ENCODE peak calls at places on chromosomes 13 and 19, in ten cellular contexts. J is cardiac fibroblast, K is mammary epithelial cell, E is IMR-90, B is fibroblast of the aortic adventitia, T is AG04449, F is choroid plexus epithelial cell, W is AG10803, Q is endodermal cell, C is esophagus squamous epithelium. H is an unnamed sample.

GRCh38 chr19:17054746-17055145 is 20.5 kb downstream of the HAUS8 start:
- DNase-seq in C (no peak), B (no peak), E (no peak), Q (no peak), T (no peak), K (no peak), J (peak), W (no peak), F (no peak), H (peak)

GRCh38 chr19:12703056-12703455 is 6.6 kb upstream of the FBXW9 start:
- DNase-seq in C (no peak), E (peak), T (no peak), Q (peak), B (peak), J (peak), W (peak), K (peak), F (peak), H (peak)

GRCh38 chr19:48502720-48503018 is 9.0 kb downstream of the LMTK3 start:
- DNase-seq in E (no peak), B (no peak), C (no peak), F (no peak), Q (no peak), W (no peak), T (no peak), K (no peak), J (no peak), H (no peak)

GRCh38 chr13:102443234-102443633 is 41.4 kb upstream of the FGF14 start:
- DNase-seq in B (no peak), F (no peak), E (no peak), Q (no peak), K (no peak), C (no peak), T (no peak), J (no peak), W (no peak), H (no peak)

GRCh38 chr19:39168258-39169142 is 28.3 kb upstream of the NCCRP1 start:
- DNase-seq in K (no peak), F (no peak), J (no peak), E (no peak), T (no peak), B (no peak), W (no peak), Q (no peak), C (no peak), H (no peak)

GRCh38 chr13:113472355-113473025 is 18.0 kb downstream of the DCUN1D2 start:
- DNase-seq in F (no peak), B (no peak), J (no peak), K (no peak), E (no peak), Q (no peak), T (no peak), W (no peak), C (no peak), H (no peak)

GRCh38 chr13:75906315-75906714 is 270.2 kb downstream of the LMO7 start:
- DNase-seq in W (no peak), K (no peak), C (no peak), T (no peak), Q (peak), F (no peak), B (no peak), E (no peak), J (no peak), H (no peak)

GRCh38 chr19:28641395-28641794 is 571.6 kb downstream of the UQCRFS1 start:
- DNase-seq in B (no peak), C (no peak), F (no peak), E (no peak), W (no peak), Q (no peak), J (no peak), K (no peak), T (no peak), H (no peak)

GRCh38 chr19:23260956-23261355 is 10.8 kb upstream of the ZNF724 start:
- DNase-seq in Q (no peak), B (no peak), T (no peak), K (no peak), J (no peak), E (no peak), C (no peak), F (no peak), W (no peak), H (no peak)

GRCh38 chr13:102580552-102581169 is 16.1 kb upstream of the TPP2 start:
- DNase-seq in T (no peak), E (peak), K (peak), C (no peak), J (peak), Q (peak), F (peak), B (peak), W (peak), H (peak)

GRCh38 chr19:48724796-48725753 is 5.5 kb upstream of the MAMSTR start:
- DNase-seq in C (no peak), K (peak), F (peak), Q (peak), W (peak), J (peak), B (peak), E (peak), T (peak), H (peak)

GRCh38 chr13:39273953-39274352 is 235.7 kb downstream of the NHLRC3 start:
- DNase-seq in T (no peak), J (peak), Q (peak), C (no peak), K (no peak), B (peak), W (peak), E (no peak), F (peak), H (peak)

GRCh38 chr13:99293178-99293577 is 14.0 kb downstream of the GPR183 start:
- DNase-seq in W (no peak), E (no peak), C (no peak), K (no peak), Q (no peak), F (no peak), T (no peak), B (no peak), J (no peak), H (no peak)

GRCh38 chr13:79794936-79795335 is 314.0 kb downstream of the NDFIP2 start:
- DNase-seq in K (no peak), E (no peak), B (no peak), J (no peak), Q (no peak), T (no peak), C (no peak), F (no peak), W (no peak), H (no peak)

GRCh38 chr19:13742756-13743155 is 21.6 kb upstream of the MRI1 start:
- DNase-seq in C (no peak), B (no peak), T (no peak), Q (no peak), J (peak), W (no peak), E (peak), F (peak), K (peak), H (no peak)

GRCh38 chr13:112961457-112962369 is 7.3 kb upstream of the MCF2L start:
- DNase-seq in C (no peak), F (no peak), B (no peak), T (no peak), J (no peak), K (no peak), W (no peak), Q (no peak), E (no peak), H (no peak)

GRCh38 chr19:7928741-7929701 is 3.1 kb upstream of the CTXN1 start:
- DNase-seq in W (peak), F (peak), C (no peak), J (peak), T (peak), K (peak), Q (peak), E (peak), B (peak), H (peak)

GRCh38 chr19:47275866-47276461 is 1.3 kb downstream of the INAFM1 start:
- DNase-seq in T (no peak), Q (peak), B (peak), K (no peak), E (peak), C (no peak), W (peak), F (peak), J (peak), H (peak)

GRCh38 chr13:51148223-51148951 is 37.3 kb upstream of the C13orf42 start:
- DNase-seq in K (no peak), W (no peak), F (no peak), E (no peak), C (no peak), Q (peak), T (no peak), B (no peak), J (no peak), H (no peak)

GRCh38 chr19:17549088-17549740 is 6.2 kb upstream of the COLGALT1 start:
- DNase-seq in J (no peak), Q (no peak), B (no peak), F (peak), C (no peak), W (no peak), E (no peak), T (no peak), K (no peak), H (no peak)

GRCh38 chr13:51739403-51740112 is 64.4 kb downstream of the DHRS12 start:
- DNase-seq in B (no peak), Q (no peak), K (no peak), J (no peak), C (no peak), E (no peak), T (no peak), F (no peak), W (peak), H (peak)

GRCh38 chr13:108595416-108596257 is 33.8 kb upstream of the MYO16 start:
- DNase-seq in T (no peak), W (no peak), E (no peak), J (no peak), Q (peak), B (no peak), F (peak), C (no peak), K (no peak), H (no peak)

GRCh38 chr13:29471551-29471950 is 123.9 kb downstream of the SLC7A1 start:
- DNase-seq in Q (no peak), W (no peak), F (no peak), C (no peak), E (no peak), J (no peak), B (no peak), K (no peak), T (no peak), H (no peak)

GRCh38 chr19:56252699-56253422 is 19.7 kb upstream of the EDDM13 start:
- DNase-seq in B (peak), F (peak), Q (peak), K (peak), J (peak), W (peak), T (no peak), C (peak), E (peak), H (peak)

GRCh38 chr19:49645995-49646394 is 4.0 kb downstream of the SCAF1 start:
- DNase-seq in J (no peak), E (no peak), W (no peak), F (no peak), C (no peak), K (no peak), T (no peak), B (no peak), Q (no peak), H (no peak)

GRCh38 chr19:14471436-14472187 is 3.5 kb downstream of the PTGER1 start:
- DNase-seq in T (no peak), J (no peak), F (no peak), Q (no peak), E (no peak), K (no peak), W (no peak), C (no peak), B (no peak), H (no peak)

GRCh38 chr13:80009760-80010159 is 331.2 kb downstream of the SPRY2 start:
- DNase-seq in Q (no peak), F (peak), K (no peak), E (no peak), C (no peak), J (no peak), T (no peak), W (peak), B (no peak), H (no peak)

GRCh38 chr13:90293793-90294361 is 1053.6 kb upstream of the MIR17HG start:
- DNase-seq in T (no peak), B (no peak), J (no peak), K (no peak), F (no peak), W (no peak), E (no peak), C (no peak), Q (no peak), H (no peak)

GRCh38 chr13:48038763-48039162 is 1.2 kb downstream of the NUDT15 start:
- DNase-seq in W (no peak), F (no peak), Q (peak), J (no peak), C (no peak), T (no peak), B (no peak), E (no peak), K (peak), H (no peak)

GRCh38 chr13:26968431-26969335 is 202.9 kb downstream of the USP12 start:
- DNase-seq in K (no peak), C (no peak), E (peak), F (no peak), T (no peak), J (peak), B (peak), W (no peak), Q (peak), H (no peak)

GRCh38 chr19:920051-920857 is 3.1 kb downstream of the KISS1R start:
- DNase-seq in W (no peak), T (no peak), Q (peak), E (no peak), J (no peak), K (peak), B (peak), C (no peak), F (no peak), H (peak)

GRCh38 chr19:29217591-29217990 is 4.6 kb upstream of the UQCRFS1 start:
- DNase-seq in C (no peak), T (no peak), F (no peak), Q (no peak), W (no peak), B (no peak), E (no peak), J (no peak), K (no peak), H (no peak)

GRCh38 chr19:48424694-48425219 is 21.0 kb upstream of the GRWD1 start:
- DNase-seq in W (peak), F (peak), J (peak), T (no peak), C (no peak), K (no peak), Q (peak), B (peak), E (peak), H (peak)

GRCh38 chr13:110524484-110525254 is 36.9 kb downstream of the RAB20 start:
- DNase-seq in K (peak), E (no peak), J (no peak), C (no peak), B (no peak), T (no peak), F (no peak), W (no peak), Q (no peak), H (no peak)

GRCh38 chr13:113209336-113209879 is at the start of gene CUL4A:
- DNase-seq in T (no peak), C (no peak), Q (peak), W (peak), K (peak), F (peak), B (peak), E (peak), J (peak), H (peak)

GRCh38 chr19:41541990-41542584 is 33.9 kb upstream of the CEACAM21 start:
- DNase-seq in B (peak), E (peak), K (peak), W (peak), C (no peak), F (peak), J (peak), T (no peak), Q (peak), H (peak)

GRCh38 chr19:11408591-11408990 is 10.5 kb downstream of the RGL3 start:
- DNase-seq in C (no peak), F (no peak), W (no peak), B (no peak), J (no peak), E (no peak), T (no peak), Q (no peak), K (no peak), H (no peak)

GRCh38 chr19:11404588-11405258 is 14.4 kb downstream of the RGL3 start:
- DNase-seq in W (no peak), B (no peak), K (no peak), E (no peak), J (no peak), C (no peak), F (no peak), T (no peak), Q (no peak), H (no peak)

GRCh38 chr19:11410682-11411081 is 8.4 kb downstream of the RGL3 start:
- DNase-seq in C (no peak), B (no peak), K (peak), T (no peak), J (peak), F (peak), W (peak), E (peak), Q (no peak), H (peak)

GRCh38 chr19:11401808-11402543 is 17.1 kb downstream of the RGL3 start:
- DNase-seq in F (no peak), W (no peak), K (no peak), T (no peak), B (no peak), C (no peak), E (no peak), J (no peak), Q (no peak), H (no peak)

GRCh38 chr19:11405846-11406643 is 13.1 kb downstream of the RGL3 start:
- DNase-seq in Q (peak), J (no peak), C (no peak), B (no peak), W (no peak), T (no peak), E (no peak), K (peak), F (no peak), H (peak)
- TF ChIP-seq CTCF in Q (peak), J (peak), C (no peak), B (peak), W (peak), T (peak), E (no peak), K (peak), F (peak), H (peak)

GRCh38 chr19:5193192-5193591 is 147.4 kb downstream of the PTPRS start:
- DNase-seq in C (no peak), W (no peak), K (no peak), E (no peak), J (no peak), T (no peak), F (no peak), Q (peak), B (no peak), H (no peak)
- H3K4me3 ChIP-seq in C (no peak), W (no peak), K (no peak), E (no peak), J (no peak), T (no peak), F (no peak), Q (no peak), B (no peak), H (no peak)

GRCh38 chr19:35908010-35908441 is at the start of gene TYROBP:
- DNase-seq in F (no peak), B (no peak), T (no peak), C (no peak), K (no peak), E (no peak), J (no peak), W (no peak), Q (no peak), H (no peak)

GRCh38 chr19:35909684-35910035 is 1.6 kb upstream of the TYROBP start:
- DNase-seq in F (no peak), T (no peak), Q (no peak), K (no peak), W (no peak), E (no peak), B (no peak), C (no peak), J (no peak), H (no peak)

GRCh38 chr19:35907377-35907745 is 734 bp downstream of the TYROBP start:
- DNase-seq in E (no peak), C (no peak), J (no peak), B (no peak), K (no peak), F (no peak), T (no peak), W (no peak), Q (no peak), H (no peak)

GRCh38 chr19:35911173-35911572 is 3.1 kb upstream of the TYROBP start:
- DNase-seq in E (no peak), B (no peak), C (no peak), T (no peak), J (no peak), W (no peak), Q (peak), F (no peak), K (no peak), H (no peak)

GRCh38 chr19:35908977-35909683 is 1.0 kb upstream of the TYROBP start:
- DNase-seq in B (no peak), W (no peak), E (no peak), C (peak), T (no peak), J (no peak), K (no peak), F (no peak), Q (no peak), H (no peak)
- TF ChIP-seq CTCF in B (no peak), W (no peak), E (no peak), C (no peak), T (no peak), J (no peak), K (no peak), F (no peak), Q (no peak), H (no peak)

GRCh38 chr19:3080281-3080680 is 13.9 kb upstream of the GNA11 start:
- DNase-seq in J (peak), E (peak), W (no peak), Q (no peak), T (peak), K (no peak), F (peak), B (peak), C (no peak), H (no peak)
- H3K4me3 ChIP-seq in J (no peak), E (no peak), W (no peak), Q (no peak), T (no peak), K (no peak), F (no peak), B (no peak), C (no peak), H (no peak)

GRCh38 chr19:32357720-32358119 is 12.3 kb downstream of the ZNF507 start:
- DNase-seq in W (no peak), J (peak), C (no peak), B (no peak), E (no peak), Q (no peak), F (peak), K (no peak), T (no peak), H (no peak)
- TF ChIP-seq CTCF in W (peak), J (peak), C (no peak), B (peak), E (peak), Q (peak), F (peak), K (peak), T (no peak), H (peak)

GRCh38 chr19:10975374-10976036 is 14.7 kb downstream of the SMARCA4 start:
- DNase-seq in B (peak), F (peak), J (peak), K (no peak), W (peak), Q (no peak), T (no peak), E (peak), C (no peak), H (peak)
- H3K4me3 ChIP-seq in B (peak), F (no peak), J (no peak), K (no peak), W (no peak), Q (no peak), T (no peak), E (no peak), C (no peak), H (peak)

DNA sequence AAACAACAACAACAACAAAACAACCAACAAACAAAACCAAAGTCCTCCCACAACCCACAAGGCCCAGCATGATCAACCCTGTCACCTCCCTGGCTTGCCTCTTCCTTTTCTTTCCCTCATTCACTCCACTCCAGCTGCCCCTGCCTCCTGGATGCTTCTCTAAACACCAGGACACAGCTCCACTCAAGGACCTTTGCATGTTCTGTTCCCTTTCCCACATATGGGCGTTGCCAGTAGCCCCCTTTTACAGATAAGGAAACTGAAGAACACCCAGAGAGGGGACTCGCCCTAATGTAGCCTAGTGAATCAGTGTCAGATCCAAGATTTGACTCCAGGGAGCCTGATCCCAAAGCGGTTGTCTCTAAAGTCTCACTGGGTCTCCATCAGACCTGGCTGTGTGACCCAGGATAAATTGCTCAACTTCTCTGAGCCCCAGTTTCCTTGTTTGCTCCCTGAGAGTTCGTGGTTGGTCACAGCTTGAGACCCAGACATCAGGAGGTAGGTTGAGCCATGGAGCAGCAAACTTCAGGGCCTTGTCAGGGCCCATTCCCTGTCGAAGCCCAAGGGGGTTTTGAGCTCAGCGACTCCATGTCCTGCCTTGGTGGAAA is 3.0 kb upstream of the DOCK6 start:
- DNase-seq in W (no peak), Q (no peak), T (no peak), K (no peak), J (no peak), C (no peak), B (no peak), F (no peak), E (no peak), H (no peak)
- TF ChIP-seq CTCF in W (no peak), Q (no peak), T (no peak), K (no peak), J (no peak), C (no peak), B (no peak), F (no peak), E (no peak), H (no peak)